ENCODE peak calls at places on chromosome 13, in eight cellular contexts. A, Z, V, G, T, O, Q and H are unnamed samples.

GRCh38 chr13:26095338-26095737 is 43.5 kb upstream of the SHISA2 start:
- DNase-seq in A (no peak), Z (no peak), V (no peak), G (no peak), T (no peak), O (no peak), Q (no peak), H (no peak)

GRCh38 chr13:63408227-63409202 is 1992.9 kb upstream of the PCDH20 start:
- DNase-seq in A (no peak), Z (no peak), V (no peak), G (no peak), T (no peak), O (no peak), Q (no peak), H (no peak)

GRCh38 chr13:28679628-28680027 is 20.7 kb downstream of the POMP start:
- DNase-seq in A (no peak), Z (no peak), V (no peak), G (no peak), T (no peak), O (no peak), Q (no peak), H (peak)

GRCh38 chr13:26213345-26213744 is 8.8 kb downstream of the RNF6 start:
- DNase-seq in A (no peak), Z (no peak), V (no peak), G (no peak), T (no peak), O (no peak), Q (no peak), H (no peak)

GRCh38 chr13:73465629-73465974 is 406.8 kb downstream of the KLF5 start:
- DNase-seq in A (no peak), Z (no peak), V (peak), G (no peak), T (no peak), O (no peak), Q (no peak), H (peak)

GRCh38 chr13:97308735-97309429 is 86.7 kb downstream of the MBNL2 start:
- DNase-seq in A (no peak), Z (no peak), V (no peak), G (no peak), T (no peak), O (no peak), Q (no peak), H (no peak)

GRCh38 chr13:99331881-99332293 is 24.7 kb upstream of the GPR183 start:
- DNase-seq in A (no peak), Z (no peak), V (no peak), G (no peak), T (no peak), O (no peak), Q (no peak), H (no peak)

GRCh38 chr13:93552596-93552995 is 326.0 kb downstream of the GPC6 start:
- DNase-seq in A (no peak), Z (no peak), V (no peak), G (no peak), T (no peak), O (no peak), Q (no peak), H (no peak)

GRCh38 chr13:102399791-102400618 is 1.8 kb downstream of the FGF14 start:
- DNase-seq in A (no peak), Z (peak), V (no peak), G (no peak), T (no peak), O (no peak), Q (peak), H (no peak)

GRCh38 chr13:30463820-30464495 is 1.8 kb downstream of the HMGB1 start:
- DNase-seq in A (peak), Z (no peak), V (peak), G (peak), T (peak), O (no peak), Q (peak), H (peak)

GRCh38 chr13:92537485-92537884 is 689.1 kb upstream of the GPC6 start:
- DNase-seq in A (no peak), Z (no peak), V (no peak), G (no peak), T (no peak), O (no peak), Q (no peak), H (no peak)

GRCh38 chr13:30755678-30756077 is 20.3 kb downstream of the ALOX5AP start:
- DNase-seq in A (no peak), Z (no peak), V (no peak), G (no peak), T (no peak), O (no peak), Q (no peak), H (no peak)

GRCh38 chr13:110520431-110521295 is 40.9 kb downstream of the RAB20 start:
- DNase-seq in A (peak), Z (peak), V (no peak), G (peak), T (no peak), O (peak), Q (no peak), H (peak)

GRCh38 chr13:102703721-102704035 is 8.8 kb upstream of the METTL21C start:
- DNase-seq in A (no peak), Z (no peak), V (no peak), G (no peak), T (no peak), O (no peak), Q (no peak), H (no peak)

GRCh38 chr13:30690282-30691188 is 44.8 kb upstream of the ALOX5AP start:
- DNase-seq in A (peak), Z (peak), V (peak), G (peak), T (no peak), O (peak), Q (no peak), H (peak)

GRCh38 chr13:28384789-28385188 is 110.1 kb downstream of the FLT1 start:
- DNase-seq in A (no peak), Z (no peak), V (no peak), G (no peak), T (no peak), O (no peak), Q (no peak), H (no peak)

GRCh38 chr13:27113436-27113835 is 58.2 kb downstream of the USP12 start:
- DNase-seq in A (no peak), Z (no peak), V (no peak), G (no peak), T (no peak), O (no peak), Q (no peak), H (peak)

GRCh38 chr13:34749046-34749445 is 193.0 kb upstream of the NBEA start:
- DNase-seq in A (no peak), Z (no peak), V (no peak), G (no peak), T (no peak), O (no peak), Q (no peak), H (no peak)

GRCh38 chr13:36108342-36108741 is 22.8 kb downstream of the DCLK1 start:
- DNase-seq in A (no peak), Z (no peak), V (no peak), G (no peak), T (no peak), O (no peak), Q (no peak), H (no peak)

GRCh38 chr13:100203696-100204367 is 114.9 kb downstream of the PCCA start:
- DNase-seq in A (peak), Z (no peak), V (peak), G (peak), T (no peak), O (no peak), Q (no peak), H (peak)

GRCh38 chr13:51912091-51912490 is 50.3 kb downstream of the CCDC70 start:
- DNase-seq in A (no peak), Z (peak), V (no peak), G (peak), T (no peak), O (peak), Q (no peak), H (peak)

GRCh38 chr13:112554214-112554850 is 33.6 kb downstream of the TUBGCP3 start:
- DNase-seq in A (no peak), Z (no peak), V (no peak), G (no peak), T (no peak), O (no peak), Q (no peak), H (no peak)

GRCh38 chr13:40318366-40318765 is 348.1 kb downstream of the FOXO1 start:
- DNase-seq in A (no peak), Z (peak), V (peak), G (peak), T (no peak), O (no peak), Q (no peak), H (peak)

GRCh38 chr13:32391101-32391620 is 36.8 kb downstream of the N4BP2L1 start:
- DNase-seq in A (no peak), Z (no peak), V (no peak), G (no peak), T (no peak), O (no peak), Q (no peak), H (no peak)

GRCh38 chr13:51827254-51827653 is 17.7 kb downstream of the TMEM272 start:
- DNase-seq in A (no peak), Z (no peak), V (no peak), G (no peak), T (no peak), O (no peak), Q (no peak), H (no peak)

GRCh38 chr13:29484236-29484635 is 111.3 kb downstream of the SLC7A1 start:
- DNase-seq in A (no peak), Z (peak), V (no peak), G (no peak), T (no peak), O (no peak), Q (no peak), H (no peak)

GRCh38 chr13:47258384-47258783 is 361.5 kb upstream of the HTR2A start:
- DNase-seq in A (no peak), Z (no peak), V (no peak), G (no peak), T (no peak), O (no peak), Q (no peak), H (no peak)

GRCh38 chr13:76329004-76329403 is 557.2 kb downstream of the KCTD12 start:
- DNase-seq in A (no peak), Z (no peak), V (no peak), G (no peak), T (no peak), O (no peak), Q (no peak), H (no peak)

GRCh38 chr13:98172570-98173405 is 4.3 kb downstream of the RNF113B start:
- DNase-seq in A (no peak), Z (no peak), V (no peak), G (no peak), T (no peak), O (no peak), Q (no peak), H (no peak)

GRCh38 chr13:113669871-113670341 is 2.9 kb downstream of the GRK1 start:
- DNase-seq in A (no peak), Z (no peak), V (no peak), G (no peak), T (no peak), O (no peak), Q (no peak), H (no peak)